ENCODE peak calls at places on chromosomes 4 and X, in four cellular contexts. X is PC-9; D is CD8-positive, alpha-beta memory T cell; U is transverse colon. P is an unnamed sample. For H3K9me3, the result is how much of the 10 kb centered on the place peaks cover.

GRCh38 chrX:82813671-82814078 is 694.4 kb upstream of the POU3F4 start:
- DNase-seq in X (peak), D (no peak), U (no peak), P (peak)

GRCh38 chr4:83083925-83084475 is 30.5 kb downstream of the PLAC8 start:
- DNase-seq in X (no peak), D (peak), U (peak), P (no peak)

GRCh38 chr4:119099227-119099910 is 36.3 kb upstream of the MYOZ2 start:
- DNase-seq in X (no peak), D (no peak), U (no peak), P (no peak)

GRCh38 chr4:173169428-173170209 is 1.0 kb downstream of the GALNT7 start:
- DNase-seq in X (peak), D (peak), U (peak), P (peak)

GRCh38 chr4:175509320-175509719 is 302.7 kb downstream of the GPM6A start:
- DNase-seq in X (no peak), D (no peak), U (no peak), P (no peak)

GRCh38 chrX:118968031-118968430 is 6.4 kb upstream of the LONRF3 start:
- DNase-seq in X (peak), D (no peak), U (no peak), P (no peak)

GRCh38 chr4:121155893-121156292 is 8.2 kb downstream of the TNIP3 start:
- DNase-seq in X (peak), D (no peak), U (no peak), P (peak)

GRCh38 chr4:145404754-145405153 is 76.9 kb upstream of the SMAD1 start:
- DNase-seq in X (no peak), D (no peak), U (no peak), P (no peak)

GRCh38 chr4:79250887-79251286 is 75.0 kb downstream of the NAA11 start:
- DNase-seq in X (no peak), D (no peak), U (no peak), P (no peak)

GRCh38 chr4:4990857-4991540 is 28.3 kb downstream of the CYTL1 start:
- DNase-seq in X (peak), D (no peak), U (peak), P (no peak)

GRCh38 chrX:149950681-149951080 is 12.4 kb upstream of the EOLA2 start:
- DNase-seq in X (no peak), D (no peak), U (no peak), P (peak)

DNA sequence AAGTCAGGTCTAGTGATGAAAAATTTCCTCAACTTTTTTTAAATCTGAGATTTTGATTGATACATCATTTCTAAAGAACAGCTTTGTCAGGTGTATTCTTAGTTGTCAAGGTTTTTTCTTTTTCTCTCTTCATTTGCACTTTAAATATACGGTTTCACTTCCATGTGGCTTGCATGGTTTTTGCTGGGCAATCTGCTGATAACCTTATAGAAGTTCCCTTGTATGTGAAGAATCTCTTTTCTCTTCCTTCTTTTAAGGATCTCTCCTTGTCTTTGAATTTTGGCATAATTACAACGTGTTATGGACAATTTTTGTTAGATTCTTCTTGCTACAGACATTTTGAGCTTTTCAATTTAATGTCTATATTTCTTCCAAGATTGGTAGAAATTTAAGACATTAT is 76.4 kb downstream of the ZNF721 start:
- DNase-seq in X (no peak), D (no peak), U (no peak), P (no peak)
- H3K9me3 ChIP-seq in X (under half), D (half or more), U (half or more), P (under half)

DNA sequence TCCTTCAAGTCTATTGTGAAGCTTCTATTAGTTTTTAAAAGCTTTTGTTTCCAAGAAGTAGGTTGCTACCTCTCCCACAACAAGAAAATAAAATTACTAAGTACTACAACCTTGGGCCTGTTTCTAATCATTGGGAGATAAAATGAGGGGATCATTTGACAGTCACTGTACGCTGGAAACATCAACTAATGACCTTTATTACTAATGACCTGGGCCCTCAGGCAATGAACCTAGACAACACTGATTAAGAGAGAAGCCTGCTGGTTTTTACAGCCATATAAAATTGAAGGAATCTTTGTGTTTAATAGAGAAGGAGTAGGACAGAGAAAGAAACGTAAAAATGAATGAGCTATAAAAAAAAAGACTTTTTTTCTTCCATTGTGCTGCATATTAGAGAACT is 1000.9 kb downstream of the STPG2 start:
- DNase-seq in X (no peak), D (no peak), U (no peak), P (no peak)
- H3K9me3 ChIP-seq in X (under half), D (under half), U (under half), P (under half)

GRCh38 chr4:88360791-88361190 is 17.9 kb upstream of the HERC6 start:
- DNase-seq in X (no peak), D (no peak), U (no peak), P (no peak)
- H3K9me3 ChIP-seq in X (under half), D (under half), U (under half), P (under half)

DNA sequence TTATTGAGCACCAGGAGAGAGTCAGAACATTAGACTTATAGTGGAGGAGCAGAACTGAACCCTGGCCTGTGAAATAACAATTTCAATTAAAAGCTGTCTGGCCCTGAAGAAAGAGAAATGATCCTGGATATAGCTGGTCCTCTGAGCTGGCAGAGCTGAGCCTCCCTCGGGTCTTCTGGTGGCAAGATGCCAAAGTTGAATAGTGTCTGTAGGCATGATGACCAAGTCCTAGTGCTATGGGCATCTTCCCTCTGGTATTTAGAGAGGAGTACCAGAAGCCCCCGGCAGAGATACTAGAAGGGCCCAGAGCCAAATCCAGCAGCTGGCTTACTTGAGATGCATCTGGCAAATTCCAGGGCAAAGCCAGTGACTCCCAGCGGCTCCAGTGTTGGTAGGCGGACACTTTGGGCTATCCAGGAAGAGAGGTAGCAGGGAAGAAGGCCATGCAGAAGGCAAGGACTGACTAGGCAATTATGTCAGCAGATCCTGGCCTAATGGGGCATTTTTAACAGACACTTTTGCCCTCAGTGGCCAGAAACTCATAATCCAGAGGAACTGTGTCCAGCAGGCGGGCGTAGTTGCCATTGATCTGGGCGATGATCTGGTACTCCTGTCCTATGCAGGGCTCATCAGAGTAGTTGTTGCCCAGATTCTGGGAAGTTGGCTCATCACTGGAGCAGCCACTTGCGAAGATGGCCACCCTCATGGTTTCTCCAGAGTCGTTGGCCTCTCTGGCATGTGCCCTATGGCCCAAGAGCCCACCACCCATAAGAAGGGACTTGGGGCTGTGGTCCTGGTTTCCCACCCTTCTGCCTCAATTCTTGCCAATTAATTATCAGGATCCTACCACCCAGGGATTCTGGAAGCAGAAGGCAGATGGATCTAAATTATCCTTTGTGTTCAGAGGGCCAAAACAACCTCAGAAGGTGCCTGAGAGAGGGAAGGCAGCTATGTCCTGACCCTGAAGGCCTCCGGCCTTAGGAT is 17.8 kb downstream of the VSIG4 start:
- DNase-seq in X (no peak), D (no peak), U (no peak), P (no peak)
- H3K9me3 ChIP-seq in X (under half), D (under half), U (under half), P (under half)

GRCh38 chr4:28723371-28723770 is 1862.7 kb downstream of the STIM2 start:
- DNase-seq in X (no peak), D (no peak), U (no peak), P (no peak)
- H3K9me3 ChIP-seq in X (under half), D (under half), U (under half), P (under half)

DNA sequence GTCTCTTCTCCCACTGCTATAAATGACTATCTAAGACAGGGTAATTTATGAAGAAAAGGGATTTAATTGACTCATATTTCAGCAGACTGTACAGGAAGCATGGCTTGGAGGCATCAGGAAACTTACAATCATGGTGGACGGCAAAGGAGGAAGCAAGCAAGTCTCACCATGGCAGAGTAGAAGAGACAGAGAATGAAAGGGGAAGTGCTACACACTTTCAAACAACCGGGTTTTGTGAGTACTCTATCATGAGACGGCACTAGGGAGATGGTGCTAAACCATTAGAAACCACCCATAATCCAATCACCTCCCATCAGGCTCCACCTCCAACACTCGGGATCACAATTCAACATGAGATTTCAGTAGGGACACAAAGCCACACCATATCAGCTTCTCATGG is 11.1 kb downstream of the UBE2NL start:
- DNase-seq in X (no peak), D (no peak), U (no peak), P (no peak)
- H3K9me3 ChIP-seq in X (under half), D (under half), U (under half), P (under half)

DNA sequence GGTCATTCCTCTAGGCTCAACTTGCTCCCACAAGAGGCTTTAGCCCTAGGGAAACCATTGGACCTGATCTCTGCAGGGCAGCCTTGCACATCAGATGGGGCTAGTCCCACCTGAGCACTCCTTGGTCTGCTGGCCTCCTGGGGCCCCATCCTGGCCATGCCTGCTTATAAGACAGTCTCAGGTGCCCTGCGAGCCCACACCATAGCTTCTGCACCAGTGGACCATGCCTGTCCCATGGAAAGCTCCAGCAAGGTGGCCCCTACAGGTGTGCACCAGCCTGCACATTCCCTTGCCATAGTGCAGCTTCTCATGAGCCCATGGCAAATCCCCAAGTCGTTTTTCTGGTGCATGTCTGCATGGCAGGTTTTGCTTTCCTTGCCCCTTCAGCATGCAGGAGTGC is 19.6 kb upstream of the FAAH2 start:
- DNase-seq in X (no peak), D (no peak), U (no peak), P (no peak)
- H3K9me3 ChIP-seq in X (under half), D (under half), U (under half), P (under half)

P was measured in SJSA1.